ENCODE peak calls at places on chromosomes 4 and X, in four cellular contexts. L, V, O and U are unnamed samples.

GRCh38 chrX:21509912-21510311 is 135.7 kb downstream of the CNKSR2 start:
- DNase-seq in L (no peak), O (peak; percentile 18), V (no peak), U (no peak)

GRCh38 chrX:109774136-109774535 is 41.1 kb upstream of the ACSL4 start:
- DNase-seq in L (no peak), O (peak; percentile 32), V (peak; percentile 55), U (no peak)

GRCh38 chr4:149549911-149550310 is 265.7 kb downstream of the IQCM start:
- DNase-seq in O (no peak), L (no peak), V (peak; percentile 6), U (no peak)

GRCh38 chr4:168648929-168649328 is 152.1 kb downstream of the PALLD start:
- DNase-seq in L (no peak), O (peak; percentile 85), V (peak; percentile 69), U (no peak)

GRCh38 chr4:13918110-13918509 is 290.6 kb upstream of the BOD1L1 start:
- DNase-seq in O (peak; percentile 99), V (peak; percentile 95), L (no peak), U (no peak)

GRCh38 chr4:5524900-5525299 is 183.5 kb downstream of the EVC2 start:
- DNase-seq in V (peak; percentile 74), O (peak; percentile 33), L (no peak), U (no peak)

GRCh38 chrX:12919620-12920019 is 13.2 kb downstream of the TLR8 start:
- DNase-seq in L (no peak), O (no peak), V (no peak), U (no peak)

GRCh38 chrX:40104649-40105015 is 6.9 kb upstream of the BCOR start:
- DNase-seq in O (peak; percentile 84), V (peak; percentile 79), L (peak; percentile 88), U (no peak)

GRCh38 chr4:94551616-94552564 is 100.1 kb downstream of the PDLIM5 start:
- DNase-seq in L (no peak), V (peak; percentile 74), O (peak; percentile 51), U (no peak)

GRCh38 chrX:102154218-102154860 is 1.4 kb downstream of the BEX5 start:
- DNase-seq in O (no peak), L (no peak), V (no peak), U (no peak)

GRCh38 chrX:9786839-9787635 is 808 bp downstream of the SHROOM2 start:
- DNase-seq in V (no peak), L (no peak), O (no peak), U (no peak)

GRCh38 chr4:95549246-95550138 is 719 bp upstream of the UNC5C start:
- DNase-seq in V (peak; percentile 70), O (peak; percentile 19), L (peak; percentile 84), U (no peak)

GRCh38 chr4:1206299-1207156 is 34.1 kb upstream of the SPON2 start:
- DNase-seq in L (peak; percentile 76), O (no peak), V (no peak), U (peak; percentile 51)

GRCh38 chrX:115584715-115585114 is 23.7 kb downstream of the PLS3 start:
- DNase-seq in L (no peak), V (peak; percentile 29), O (peak; percentile 74), U (no peak)

GRCh38 chrX:149259241-149259640 is 245.9 kb downstream of the IDS start:
- DNase-seq in L (no peak), O (peak; percentile 42), V (peak; percentile 2), U (no peak)

GRCh38 chr4:53659737-53660136 is 68.5 kb upstream of the LNX1 start:
- DNase-seq in O (no peak), V (no peak), L (no peak), U (no peak)

GRCh38 chr4:2938906-2939305 is 24.3 kb downstream of the NOP14 start:
- DNase-seq in V (no peak), L (peak; percentile 81), O (no peak), U (no peak)

GRCh38 chr4:99087887-99088484 is 602 bp downstream of the ADH5 start:
- DNase-seq in L (peak; percentile 95), V (peak; percentile 91), O (peak; percentile 95), U (no peak)

GRCh38 chr4:6256141-6256540 is 13.5 kb upstream of the WFS1 start:
- DNase-seq in L (no peak), V (no peak), O (no peak), U (no peak)

GRCh38 chrX:1500701-1501624 is 36.0 kb downstream of the P2RY8 start:
- DNase-seq in L (peak; percentile 49), V (no peak), O (no peak), U (no peak)

GRCh38 chrX:45400380-45400779 is 199.7 kb upstream of the DIPK2B start:
- DNase-seq in L (no peak), O (peak; percentile 14), V (peak; percentile 74), U (no peak)

GRCh38 chrX:139739138-139739537 is 31.2 kb upstream of the MCF2 start:
- DNase-seq in V (peak; percentile 1), L (no peak), O (peak; percentile 62), U (no peak)

GRCh38 chr4:134544303-134544761 is 342.7 kb upstream of the PABPC4L start:
- DNase-seq in L (no peak), O (peak; percentile 37), V (peak; percentile 3), U (no peak)

GRCh38 chrX:590666-591065 is 39.9 kb upstream of the SHOX start:
- DNase-seq in V (no peak), L (peak; percentile 54), O (no peak), U (no peak)

GRCh38 chr4:114807759-114808404 is 209.3 kb downstream of the UGT8 start:
- DNase-seq in V (peak; percentile 19), O (peak; percentile 32), L (no peak), U (no peak)

GRCh38 chrX:69109036-69109663 is 56.1 kb downstream of the PJA1 start:
- DNase-seq in O (no peak), L (no peak), V (no peak), U (no peak)

GRCh38 chr4:21811576-21811975 is 137.0 kb downstream of the KCNIP4 start:
- DNase-seq in L (no peak), V (peak; percentile 68), O (peak; percentile 44), U (no peak)

GRCh38 chr4:2850966-2851782 is 7.5 kb downstream of the ADD1 start:
- DNase-seq in O (peak; percentile 17), L (no peak), V (peak; percentile 35), U (no peak)

GRCh38 chrX:107826286-107827136 is 845 bp downstream of the MID2 start:
- DNase-seq in L (no peak), V (peak; percentile 66), O (peak; percentile 67), U (no peak)

GRCh38 chr4:1793496-1793840 is 375 bp downstream of the FGFR3 start:
- DNase-seq in O (peak; percentile 59), V (peak; percentile 42), L (no peak), U (no peak)

GRCh38 chrX:41472231-41472815 is 25.2 kb downstream of the NYX start:
- DNase-seq in O (no peak), V (no peak), L (no peak), U (no peak)

GRCh38 chrX:40772290-40772689 is 36.9 kb upstream of the MED14 start:
- DNase-seq in V (no peak), O (peak; percentile 91), L (no peak), U (no peak)

GRCh38 chrX:19751068-19751467 is 136.3 kb downstream of the SH3KBP1 start:
- DNase-seq in O (peak; percentile 6), V (no peak), L (no peak), U (no peak)

GRCh38 chr4:185656467-185656890 is 121.2 kb upstream of the PDLIM3 start:
- DNase-seq in V (peak; percentile 75), O (peak; percentile 59), L (no peak), U (no peak)
- H3K4me3 ChIP-seq in V (no peak overlapping the region), O (peak overlapping the region; percentile 39), L (no peak overlapping the region), U (no peak overlapping the region)

GRCh38 chr4:108165601-108166000 is 3.1 kb downstream of the LEF1 start:
- DNase-seq in O (no peak), V (no peak), L (no peak), U (no peak)
- H3K4me3 ChIP-seq in O (no peak overlapping the region), V (peak overlapping the region; percentile 96), L (no peak overlapping the region), U (no peak overlapping the region)

GRCh38 chr4:78766026-78766425 is 10.1 kb upstream of the BMP2K start:
- DNase-seq in L (no peak), O (peak; percentile 62), V (peak; percentile 82), U (no peak)
- H3K4me3 ChIP-seq in L (no peak overlapping the region), O (no peak overlapping the region), V (no peak overlapping the region), U (no peak overlapping the region)

DNA sequence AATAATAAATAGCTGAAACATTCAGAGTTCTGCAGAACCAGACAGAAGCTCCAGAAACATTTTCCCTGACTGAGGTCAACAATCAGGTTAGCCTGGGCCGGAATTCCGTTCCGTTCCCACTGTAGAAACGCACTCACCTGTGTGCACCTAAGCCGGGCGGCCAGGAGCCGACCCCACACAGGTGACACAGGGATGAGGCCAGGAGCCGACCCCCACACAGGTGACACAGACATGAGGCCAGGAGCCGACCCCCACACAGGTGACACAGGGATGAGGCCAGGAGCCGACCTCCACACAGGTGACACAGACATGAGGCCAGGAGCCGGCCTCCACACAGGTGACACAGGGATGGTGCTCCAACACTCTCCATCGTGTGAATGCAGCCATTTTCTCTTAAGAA is 21.9 kb downstream of the FAT1 start:
- DNase-seq in V (no peak), O (no peak), L (no peak), U (no peak)
- H3K4me3 ChIP-seq in V (no peak overlapping the region), O (peak overlapping the region; percentile 51), L (no peak overlapping the region), U (no peak overlapping the region)

GRCh38 chr4:147773261-147774184 is 41.6 kb downstream of the ARHGAP10 start:
- DNase-seq in O (peak; percentile 55), V (no peak), L (no peak), U (no peak)
- H3K4me3 ChIP-seq in O (peak overlapping the region; percentile 46), V (no peak overlapping the region), L (no peak overlapping the region), U (no peak overlapping the region)

GRCh38 chr4:138775890-138776289 is 239.7 kb upstream of the NOCT start:
- DNase-seq in V (peak; percentile 11), L (no peak), O (peak; percentile 56), U (no peak)

GRCh38 chr4:138772366-138772765 is 243.2 kb upstream of the NOCT start:
- DNase-seq in O (no peak), V (no peak), L (no peak), U (no peak)

GRCh38 chr4:138770818-138771217 is 244.8 kb upstream of the NOCT start:
- DNase-seq in O (no peak), V (no peak), L (no peak), U (no peak)

GRCh38 chr4:138773321-138773720 is 242.3 kb upstream of the NOCT start:
- DNase-seq in V (no peak), O (no peak), L (no peak), U (no peak)

GRCh38 chr4:138775485-138775884 is 240.1 kb upstream of the NOCT start:
- DNase-seq in O (no peak), L (no peak), V (no peak), U (no peak)
- H3K4me3 ChIP-seq in O (no peak overlapping the region), L (no peak overlapping the region), V (no peak overlapping the region), U (no peak overlapping the region)